ENCODE peak calls at places on chromosomes 3 and 15, in eight cellular contexts. A, M, I, U, V, B, W and Z are unnamed samples.

GRCh38 chr3:160376681-160377080 is 22.3 kb downstream of the IFT80 start:
- DNase-seq in A (no peak), M (no peak), I (no peak), U (peak), V (no peak), B (no peak), W (peak), Z (no peak)

GRCh38 chr3:36969540-36970432 is 23.1 kb downstream of the EPM2AIP1 start:
- DNase-seq in A (peak), M (no peak), I (peak), U (peak), V (peak), B (no peak), W (no peak), Z (peak)

GRCh38 chr3:4829031-4829394 is 150.2 kb upstream of the BHLHE40 start:
- DNase-seq in A (no peak), M (no peak), I (peak), U (no peak), V (no peak), B (no peak), W (no peak), Z (no peak)

GRCh38 chr15:58473720-58474119 is 41.9 kb downstream of the LIPC start:
- DNase-seq in A (no peak), M (no peak), I (peak), U (peak), V (peak), B (no peak), W (peak), Z (no peak)

GRCh38 chr3:88219138-88219792 is 69.5 kb downstream of the C3orf38 start:
- DNase-seq in A (peak), M (no peak), I (peak), U (peak), V (peak), B (no peak), W (no peak), Z (no peak)

GRCh38 chr15:58770519-58770856 is 614 bp upstream of the MINDY2 start:
- DNase-seq in A (no peak), M (no peak), I (peak), U (peak), V (no peak), B (peak), W (no peak), Z (no peak)

GRCh38 chr3:5568451-5568850 is 380.9 kb downstream of the EDEM1 start:
- DNase-seq in A (no peak), M (no peak), I (peak), U (no peak), V (peak), B (no peak), W (no peak), Z (no peak)

GRCh38 chr15:79834496-79834895 is 62.3 kb downstream of the MTHFS start:
- DNase-seq in A (no peak), M (no peak), I (peak), U (no peak), V (no peak), B (no peak), W (no peak), Z (no peak)

GRCh38 chr3:129633751-129634481 is 27.4 kb upstream of the PLXND1 start:
- DNase-seq in A (no peak), M (no peak), I (no peak), U (no peak), V (peak), B (no peak), W (no peak), Z (no peak)

GRCh38 chr3:38990621-38991020 is 61.1 kb downstream of the SCN11A start:
- DNase-seq in A (no peak), M (no peak), I (no peak), U (peak), V (no peak), B (no peak), W (no peak), Z (no peak)

GRCh38 chr15:58967479-58967878 is 20.0 kb upstream of the RNF111 start:
- DNase-seq in A (no peak), M (no peak), I (no peak), U (no peak), V (no peak), B (no peak), W (no peak), Z (no peak)